ENCODE peak calls at places on chromosomes 12 and 14, in eight cellular contexts. I is choroid plexus epithelial cell; D is GM12864; L is WTC11; F is lung; V is CD8-positive, alpha-beta T cell; X is psoas muscle; E is IMR-90. H is an unnamed sample.

GRCh38 chr12:19744760-19745218 is 305.5 kb downstream of the AEBP2 start:
- DNase-seq in I (peak), D (no peak), L (no peak), F (no peak), V (no peak), X (no peak), E (peak), H (no peak)

GRCh38 chr12:52903285-52903854 is 1.5 kb downstream of the KRT8 start:
- DNase-seq in I (peak), D (no peak), L (peak), F (peak), V (peak), X (peak), E (peak), H (no peak)

GRCh38 chr12:104684884-104685283 is 228.1 kb downstream of the CHST11 start:
- DNase-seq in I (peak), D (no peak), L (no peak), F (no peak), V (no peak), X (no peak), E (peak), H (no peak)

GRCh38 chr14:103548463-103549351 is 13.8 kb downstream of the BAG5 start:
- DNase-seq in I (no peak), D (no peak), L (no peak), F (no peak), V (no peak), X (no peak), E (no peak), H (peak)

GRCh38 chr12:122086641-122087285 is 8.2 kb downstream of the MLXIP start:
- DNase-seq in I (no peak), D (no peak), L (no peak), F (no peak), V (no peak), X (no peak), E (no peak), H (peak)

GRCh38 chr12:7439579-7440505 is 4.1 kb downstream of the CD163L1 start:
- DNase-seq in I (peak), D (no peak), L (peak), F (peak), V (peak), X (no peak), E (peak), H (no peak)

GRCh38 chr12:20150835-20151234 is 217.5 kb upstream of the PDE3A start:
- DNase-seq in I (no peak), D (no peak), L (no peak), F (no peak), V (no peak), X (no peak), E (no peak), H (no peak)

GRCh38 chr12:91975891-91976290 is 169.8 kb downstream of the BTG1 start:
- DNase-seq in I (no peak), D (no peak), L (no peak), F (no peak), V (no peak), X (no peak), E (peak), H (no peak)

GRCh38 chr14:20657216-20658211 is 16.0 kb upstream of the OR6S1 start:
- DNase-seq in I (peak), D (no peak), L (peak), F (no peak), V (peak), X (no peak), E (peak), H (no peak)

DNA sequence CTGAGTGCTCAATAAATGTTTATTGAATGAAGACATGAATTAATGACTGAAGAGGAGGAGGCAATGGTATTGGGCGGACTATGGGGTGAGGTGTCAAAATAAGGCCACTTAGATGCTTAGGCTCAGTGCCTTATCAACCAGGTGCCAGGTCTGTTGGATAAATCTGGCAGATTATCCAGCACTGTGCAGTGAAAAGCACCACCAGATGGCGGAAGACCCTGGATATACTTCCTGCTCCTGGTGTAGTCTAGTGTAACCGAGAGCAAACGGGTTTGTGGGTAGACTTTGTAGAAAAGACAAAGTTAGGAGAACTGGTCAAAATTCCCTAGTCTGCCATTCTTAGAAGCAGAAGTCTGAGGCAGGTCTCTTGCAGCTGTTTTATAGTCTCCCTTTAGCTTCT is 306.3 kb downstream of the ATP23 start:
- DNase-seq in I (peak), D (no peak), L (peak), F (no peak), V (no peak), X (no peak), E (no peak), H (no peak)
- TF ChIP-seq CTCF in I (peak), D (no peak), L (no peak), F (no peak), V (no peak), X (no peak), E (peak), H (peak)

GRCh38 chr12:103326190-103326589 is 169.6 kb downstream of the C12orf42 start:
- DNase-seq in I (no peak), D (no peak), L (peak), F (no peak), V (no peak), X (no peak), E (no peak), H (no peak)
- TF ChIP-seq CTCF in I (no peak), D (peak), L (peak), F (no peak), V (no peak), X (no peak), E (no peak), H (peak)

GRCh38 chr12:119644930-119645329 is 23.0 kb upstream of the PRKAB1 start:
- DNase-seq in I (no peak), D (no peak), L (no peak), F (no peak), V (no peak), X (no peak), E (no peak), H (no peak)

GRCh38 chr12:119645535-119646059 is 22.3 kb upstream of the PRKAB1 start:
- DNase-seq in I (no peak), D (no peak), L (no peak), F (no peak), V (no peak), X (peak), E (no peak), H (no peak)

GRCh38 chr12:119642986-119643385 is 24.9 kb upstream of the PRKAB1 start:
- DNase-seq in I (no peak), D (no peak), L (peak), F (no peak), V (no peak), X (no peak), E (no peak), H (no peak)
- TF ChIP-seq CTCF in I (peak), D (peak), L (peak), F (no peak), V (no peak), X (peak), E (peak), H (peak)

GRCh38 chr12:112684742-112685141 is 106.8 kb upstream of the RPH3A start:
- DNase-seq in I (no peak), D (no peak), L (no peak), F (no peak), V (no peak), X (no peak), E (no peak), H (no peak)
- TF ChIP-seq CTCF in I (no peak), D (peak), L (no peak), F (no peak), V (no peak), X (no peak), E (no peak), H (no peak)

GRCh38 chr14:63644741-63645140 is 3.1 kb upstream of the WDR89 start:
- DNase-seq in I (no peak), D (no peak), L (no peak), F (no peak), V (no peak), X (no peak), E (no peak), H (no peak)

GRCh38 chr14:63654346-63654745 is 12.7 kb upstream of the WDR89 start:
- DNase-seq in I (peak), D (no peak), L (no peak), F (no peak), V (no peak), X (no peak), E (peak), H (no peak)

GRCh38 chr14:63647696-63648410 is 6.2 kb upstream of the WDR89 start:
- DNase-seq in I (peak), D (no peak), L (no peak), F (no peak), V (no peak), X (no peak), E (peak), H (no peak)

GRCh38 chr14:63652406-63652805 is 10.7 kb upstream of the WDR89 start:
- DNase-seq in I (no peak), D (no peak), L (no peak), F (no peak), V (no peak), X (no peak), E (no peak), H (no peak)

DNA sequence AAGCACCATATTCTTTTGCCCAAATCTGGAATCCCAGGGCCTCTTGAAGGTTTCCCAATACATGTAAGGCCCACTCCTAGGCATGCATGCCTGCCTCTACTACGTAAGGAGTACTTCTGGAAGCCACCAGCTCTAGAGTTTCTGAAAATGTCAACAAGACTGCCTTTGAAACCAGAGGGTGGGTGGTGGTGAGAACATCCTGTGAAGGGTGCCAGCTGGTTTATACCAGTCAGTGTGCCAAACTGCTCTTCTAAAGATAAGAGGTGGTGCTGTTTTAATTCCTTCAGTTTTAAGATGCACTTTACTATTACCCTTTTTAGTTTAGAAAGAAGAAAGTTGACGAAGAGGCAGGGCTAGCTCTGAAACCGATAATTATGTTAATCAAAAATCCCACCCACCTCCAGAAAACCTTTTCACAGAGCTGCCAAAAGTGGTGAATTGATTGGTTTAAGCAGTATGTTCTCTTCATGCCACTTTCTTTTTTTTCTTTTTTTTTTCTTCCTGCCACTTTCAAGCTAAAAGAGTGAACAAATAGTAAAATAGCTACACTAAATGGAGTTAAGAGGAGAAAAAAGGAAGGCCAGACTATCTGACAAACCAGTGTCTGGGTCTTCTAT is 8.8 kb upstream of the WDR89 start:
- DNase-seq in I (no peak), D (no peak), L (no peak), F (peak), V (peak), X (no peak), E (peak), H (no peak)
- TF ChIP-seq CTCF in I (no peak), D (no peak), L (no peak), F (no peak), V (no peak), X (no peak), E (no peak), H (no peak)

GRCh38 chr12:94192506-94192905 is 44.1 kb downstream of the PLXNC1 start:
- DNase-seq in I (no peak), D (no peak), L (no peak), F (no peak), V (no peak), X (no peak), E (no peak), H (no peak)

GRCh38 chr12:94193623-94194022 is 45.2 kb downstream of the PLXNC1 start:
- DNase-seq in I (no peak), D (no peak), L (no peak), F (no peak), V (no peak), X (no peak), E (no peak), H (no peak)

GRCh38 chr12:94193168-94193567 is 44.8 kb downstream of the PLXNC1 start:
- DNase-seq in I (no peak), D (no peak), L (no peak), F (no peak), V (no peak), X (no peak), E (no peak), H (no peak)

GRCh38 chr12:94198469-94198868 is 50.1 kb downstream of the PLXNC1 start:
- DNase-seq in I (no peak), D (no peak), L (no peak), F (no peak), V (no peak), X (no peak), E (no peak), H (no peak)

GRCh38 chr12:94195483-94195882 is 47.1 kb downstream of the PLXNC1 start:
- DNase-seq in I (no peak), D (no peak), L (no peak), F (no peak), V (no peak), X (no peak), E (no peak), H (no peak)
- TF ChIP-seq CTCF in I (peak), D (peak), L (no peak), F (no peak), V (no peak), X (no peak), E (no peak), H (no peak)

GRCh38 chr14:102046337-102047278 is 40.2 kb downstream of the HSP90AA1 start:
- DNase-seq in I (peak), D (no peak), L (peak), F (peak), V (peak), X (peak), E (peak), H (no peak)
- TF ChIP-seq CTCF in I (peak), D (peak), L (no peak), F (peak), V (no peak), X (peak), E (peak), H (peak)

DNA sequence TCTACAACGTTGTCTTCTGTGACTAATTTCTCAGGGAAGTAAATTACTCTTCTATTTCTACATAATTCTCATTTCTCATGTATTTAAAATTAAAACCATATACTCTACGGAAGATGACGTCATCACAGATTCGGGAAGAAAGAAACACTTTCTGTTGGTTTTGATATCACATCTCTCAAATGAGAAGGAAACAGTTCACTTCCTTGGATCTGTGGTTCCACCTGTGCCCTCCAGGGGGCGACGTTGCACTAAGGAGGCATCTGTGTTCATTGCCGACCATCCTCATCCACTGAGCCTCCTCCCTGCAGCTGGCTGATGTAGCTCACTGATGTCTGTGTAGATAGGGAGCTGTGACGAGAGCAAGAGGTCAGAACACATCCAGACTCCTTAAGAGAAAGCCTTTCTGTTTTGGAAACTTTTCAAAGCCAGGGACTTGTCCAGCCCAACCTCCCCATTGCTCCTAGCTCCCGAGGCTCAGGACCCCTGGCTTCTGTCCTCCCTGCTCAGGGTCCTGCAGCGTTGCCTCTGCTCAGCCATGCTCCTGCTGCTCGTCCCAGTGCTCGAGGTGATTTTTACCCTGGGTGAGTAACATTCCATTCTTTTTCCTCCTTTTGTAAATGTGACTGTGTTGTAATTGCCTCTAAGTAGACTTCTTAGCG is 172.7 kb upstream of the OR4E1 start:
- DNase-seq in I (peak), D (no peak), L (peak), F (peak), V (peak), X (no peak), E (peak), H (no peak)
- TF ChIP-seq CTCF in I (peak), D (peak), L (peak), F (no peak), V (peak), X (peak), E (peak), H (peak)

H was measured in chondrocyte.